ENCODE peak calls at places on chromosomes 4 and X, in four cellular contexts. One of them, this sample, is unnamed. For H3K27me3, the result is how much of the 10 kb centered on the place peaks cover.

GRCh38 chr4:47122592-47123291 is 91.4 kb downstream of the GABRB1 start:
- DNase-seq in Caco-2: peak
- DNase-seq in heart left ventricle: peak
- DNase-seq in lower lobe of right lung: no peak
- DNase-seq in this sample: peak

GRCh38 chrX:50036481-50036880 is 114.1 kb downstream of the CLCN5 start:
- DNase-seq in Caco-2: no peak
- DNase-seq in heart left ventricle: no peak
- DNase-seq in lower lobe of right lung: no peak
- DNase-seq in this sample: no peak

GRCh38 chr4:26140150-26140898 is 180.5 kb upstream of the RBPJ start:
- DNase-seq in Caco-2: no peak
- DNase-seq in heart left ventricle: no peak
- DNase-seq in lower lobe of right lung: no peak
- DNase-seq in this sample: no peak

GRCh38 chrX:45557390-45557789 is 356.7 kb upstream of the DIPK2B start:
- DNase-seq in Caco-2: no peak
- DNase-seq in heart left ventricle: no peak
- DNase-seq in lower lobe of right lung: no peak
- DNase-seq in this sample: no peak

GRCh38 chr4:73978886-73979285 is 2.9 kb downstream of the PF4 start:
- DNase-seq in Caco-2: no peak
- DNase-seq in heart left ventricle: no peak
- DNase-seq in lower lobe of right lung: no peak
- DNase-seq in this sample: no peak

GRCh38 chr4:174521800-174522182 is 497 bp downstream of the HPGD start:
- DNase-seq in Caco-2: peak
- DNase-seq in heart left ventricle: no peak
- DNase-seq in lower lobe of right lung: peak
- DNase-seq in this sample: peak

GRCh38 chrX:799808-800207 is 169.2 kb downstream of the SHOX start:
- DNase-seq in Caco-2: no peak
- DNase-seq in heart left ventricle: no peak
- DNase-seq in lower lobe of right lung: no peak
- DNase-seq in this sample: no peak

GRCh38 chr4:22417408-22417807 is 98.5 kb downstream of the ADGRA3 start:
- DNase-seq in Caco-2: no peak
- DNase-seq in heart left ventricle: no peak
- DNase-seq in lower lobe of right lung: no peak
- DNase-seq in this sample: no peak

GRCh38 chrX:22974616-22975015 is 25.1 kb upstream of the DDX53 start:
- DNase-seq in Caco-2: no peak
- DNase-seq in heart left ventricle: no peak
- DNase-seq in lower lobe of right lung: no peak
- DNase-seq in this sample: no peak

GRCh38 chrX:150693782-150694574 is 782 bp downstream of the MTMR1 start:
- DNase-seq in Caco-2: peak
- DNase-seq in heart left ventricle: peak
- DNase-seq in lower lobe of right lung: peak
- DNase-seq in this sample: peak

GRCh38 chr4:9996319-9997110 is 24.8 kb downstream of the SLC2A9 start:
- DNase-seq in Caco-2: no peak
- DNase-seq in heart left ventricle: no peak
- DNase-seq in lower lobe of right lung: no peak
- DNase-seq in this sample: no peak

GRCh38 chrX:105658136-105658535 is 164.2 kb upstream of the NRK start:
- DNase-seq in Caco-2: no peak
- DNase-seq in heart left ventricle: no peak
- DNase-seq in lower lobe of right lung: no peak
- DNase-seq in this sample: no peak

GRCh38 chr4:142960134-142960533 is 114.0 kb upstream of the INPP4B start:
- DNase-seq in Caco-2: no peak
- DNase-seq in heart left ventricle: no peak
- DNase-seq in lower lobe of right lung: no peak
- DNase-seq in this sample: no peak

GRCh38 chr4:80713409-80713808 is 317.1 kb upstream of the BMP3 start:
- DNase-seq in Caco-2: no peak
- DNase-seq in heart left ventricle: no peak
- DNase-seq in lower lobe of right lung: no peak
- DNase-seq in this sample: no peak

GRCh38 chr4:80798082-80798481 is 232.4 kb upstream of the BMP3 start:
- DNase-seq in Caco-2: no peak
- DNase-seq in heart left ventricle: no peak
- DNase-seq in lower lobe of right lung: no peak
- DNase-seq in this sample: no peak

GRCh38 chrX:43707812-43708548 is 51.9 kb downstream of the MAOA start:
- DNase-seq in Caco-2: no peak
- DNase-seq in heart left ventricle: peak
- DNase-seq in lower lobe of right lung: peak
- DNase-seq in this sample: no peak

GRCh38 chr4:38654273-38654672 is 9.7 kb upstream of the KLF3 start:
- DNase-seq in Caco-2: no peak
- DNase-seq in heart left ventricle: no peak
- DNase-seq in lower lobe of right lung: no peak
- DNase-seq in this sample: no peak

GRCh38 chrX:40807384-40807783 is 72.0 kb upstream of the MED14 start:
- DNase-seq in Caco-2: no peak
- DNase-seq in heart left ventricle: no peak
- DNase-seq in lower lobe of right lung: no peak
- DNase-seq in this sample: no peak
- H3K4me3 ChIP-seq in Caco-2: no peak
- H3K4me3 ChIP-seq in heart left ventricle: no peak
- H3K4me3 ChIP-seq in lower lobe of right lung: no peak
- H3K4me3 ChIP-seq in this sample: no peak

GRCh38 chr4:82814034-82814433 is 15.4 kb upstream of the SCD5 start:
- DNase-seq in Caco-2: no peak
- DNase-seq in heart left ventricle: no peak
- DNase-seq in lower lobe of right lung: no peak
- DNase-seq in this sample: no peak

GRCh38 chr4:82810171-82810570 is 11.6 kb upstream of the SCD5 start:
- DNase-seq in Caco-2: no peak
- DNase-seq in heart left ventricle: no peak
- DNase-seq in lower lobe of right lung: no peak
- DNase-seq in this sample: no peak

GRCh38 chr4:82811838-82812672 is 13.5 kb upstream of the SCD5 start:
- DNase-seq in Caco-2: peak
- DNase-seq in heart left ventricle: no peak
- DNase-seq in lower lobe of right lung: no peak
- DNase-seq in this sample: no peak

GRCh38 chr4:82809614-82810013 is 11.0 kb upstream of the SCD5 start:
- DNase-seq in Caco-2: no peak
- DNase-seq in heart left ventricle: no peak
- DNase-seq in lower lobe of right lung: no peak
- DNase-seq in this sample: no peak

GRCh38 chr4:82811392-82811791 is 12.8 kb upstream of the SCD5 start:
- DNase-seq in Caco-2: no peak
- DNase-seq in heart left ventricle: no peak
- DNase-seq in lower lobe of right lung: no peak
- DNase-seq in this sample: no peak
- H3K27me3 ChIP-seq in Caco-2: under half
- H3K27me3 ChIP-seq in heart left ventricle: under half
- H3K27me3 ChIP-seq in lower lobe of right lung: under half
- H3K27me3 ChIP-seq in this sample: under half

GRCh38 chr4:70895405-70895804 is 6.8 kb upstream of the MOB1B start:
- DNase-seq in Caco-2: no peak
- DNase-seq in heart left ventricle: peak
- DNase-seq in lower lobe of right lung: no peak
- DNase-seq in this sample: no peak
- H3K4me3 ChIP-seq in Caco-2: no peak
- H3K4me3 ChIP-seq in heart left ventricle: no peak
- H3K4me3 ChIP-seq in lower lobe of right lung: no peak
- H3K4me3 ChIP-seq in this sample: no peak

GRCh38 chr4:108163352-108163751 is 5.4 kb downstream of the LEF1 start:
- DNase-seq in Caco-2: no peak
- DNase-seq in heart left ventricle: no peak
- DNase-seq in lower lobe of right lung: no peak
- DNase-seq in this sample: no peak
- H3K27me3 ChIP-seq in Caco-2: under half
- H3K27me3 ChIP-seq in heart left ventricle: half or more
- H3K27me3 ChIP-seq in lower lobe of right lung: under half
- H3K27me3 ChIP-seq in this sample: under half

DNA sequence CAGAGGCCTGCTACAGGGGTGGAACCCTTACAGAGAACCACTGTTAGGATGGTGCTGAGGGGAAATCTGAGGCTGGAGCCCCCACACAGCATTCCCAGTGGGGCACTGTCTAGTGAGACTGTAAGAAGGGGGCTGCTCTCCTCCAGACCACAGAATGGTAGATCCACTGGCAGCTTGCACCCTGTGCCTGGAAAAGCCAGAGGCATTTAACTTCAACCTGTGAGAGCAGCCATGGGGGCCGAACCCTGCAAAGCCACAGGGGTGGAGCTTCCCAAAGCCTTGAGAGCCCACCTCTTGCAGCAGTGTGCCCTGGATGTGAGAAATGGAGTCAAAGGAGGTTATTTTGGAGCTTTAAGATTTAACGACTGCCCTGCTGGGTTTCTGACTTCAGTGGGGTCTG is 159.4 kb downstream of the BMPR1B start:
- DNase-seq in Caco-2: no peak
- DNase-seq in heart left ventricle: no peak
- DNase-seq in lower lobe of right lung: no peak
- DNase-seq in this sample: no peak
- H3K4me3 ChIP-seq in Caco-2: no peak
- H3K4me3 ChIP-seq in heart left ventricle: no peak
- H3K4me3 ChIP-seq in lower lobe of right lung: no peak
- H3K4me3 ChIP-seq in this sample: no peak

DNA sequence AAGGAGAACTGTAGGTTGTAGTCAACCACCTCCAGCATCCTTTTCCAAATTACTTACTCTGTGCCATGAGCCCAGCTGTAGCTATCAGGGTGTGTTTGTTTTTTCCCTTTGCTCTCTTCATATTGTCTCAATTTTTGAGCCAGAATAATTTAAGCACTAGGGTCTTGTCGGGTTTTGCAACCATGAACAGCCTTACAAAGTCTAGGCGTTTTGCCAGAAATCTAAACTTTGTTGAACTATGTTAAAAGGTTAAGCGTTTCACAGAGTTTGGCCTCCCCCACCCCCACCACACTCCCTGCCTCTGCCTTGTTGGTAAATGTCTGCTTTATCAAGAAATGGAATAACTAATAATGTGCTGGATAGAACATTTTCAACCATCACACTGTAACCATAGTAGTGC is 190.6 kb upstream of the TTC29 start:
- DNase-seq in Caco-2: no peak
- DNase-seq in heart left ventricle: peak
- DNase-seq in lower lobe of right lung: no peak
- DNase-seq in this sample: peak
- H3K27me3 ChIP-seq in Caco-2: under half
- H3K27me3 ChIP-seq in heart left ventricle: under half
- H3K27me3 ChIP-seq in lower lobe of right lung: under half
- H3K27me3 ChIP-seq in this sample: under half

GRCh38 chr4:108053281-108053701 is 63.6 kb downstream of the HADH start:
- DNase-seq in Caco-2: no peak
- DNase-seq in heart left ventricle: no peak
- DNase-seq in lower lobe of right lung: no peak
- DNase-seq in this sample: no peak
- H3K4me3 ChIP-seq in Caco-2: no peak
- H3K4me3 ChIP-seq in heart left ventricle: no peak
- H3K4me3 ChIP-seq in lower lobe of right lung: no peak
- H3K4me3 ChIP-seq in this sample: no peak

GRCh38 chrX:25025615-25026014 is 9.8 kb upstream of the ARX start:
- DNase-seq in Caco-2: no peak
- DNase-seq in heart left ventricle: no peak
- DNase-seq in lower lobe of right lung: no peak
- DNase-seq in this sample: no peak

GRCh38 chrX:25021132-25021498 is 5.3 kb upstream of the ARX start:
- DNase-seq in Caco-2: no peak
- DNase-seq in heart left ventricle: no peak
- DNase-seq in lower lobe of right lung: no peak
- DNase-seq in this sample: no peak

GRCh38 chrX:25020391-25021131 is 4.8 kb upstream of the ARX start:
- DNase-seq in Caco-2: peak
- DNase-seq in heart left ventricle: peak
- DNase-seq in lower lobe of right lung: no peak
- DNase-seq in this sample: peak

GRCh38 chrX:25022499-25023325 is 6.9 kb upstream of the ARX start:
- DNase-seq in Caco-2: no peak
- DNase-seq in heart left ventricle: no peak
- DNase-seq in lower lobe of right lung: no peak
- DNase-seq in this sample: no peak

GRCh38 chrX:25023908-25024307 is 8.1 kb upstream of the ARX start:
- DNase-seq in Caco-2: no peak
- DNase-seq in heart left ventricle: no peak
- DNase-seq in lower lobe of right lung: no peak
- DNase-seq in this sample: no peak
- H3K27me3 ChIP-seq in Caco-2: under half
- H3K27me3 ChIP-seq in heart left ventricle: half or more
- H3K27me3 ChIP-seq in lower lobe of right lung: under half
- H3K27me3 ChIP-seq in this sample: under half

This sample was measured in right cardiac atrium.